ENCODE peak calls at places on chromosome 20, in five cellular contexts. One of them, this sample, is unnamed.

GRCh38 chr20:36548704-36549627 is 7.6 kb downstream of the MYL9 start:
- DNase-seq in PC-3: no peak
- DNase-seq in ascending aorta: no peak
- DNase-seq in fibroblast of lung: no peak
- DNase-seq in mesendoderm: no peak
- DNase-seq in this sample: no peak

GRCh38 chr20:51365670-51366069 is 176.8 kb downstream of the NFATC2 start:
- DNase-seq in fibroblast of lung: peak; percentile 86
- DNase-seq in ascending aorta: no peak
- DNase-seq in mesendoderm: peak; percentile 24
- DNase-seq in PC-3: peak; percentile 84
- DNase-seq in this sample: no peak

GRCh38 chr20:21159658-21160380 is 33.9 kb downstream of the KIZ start:
- DNase-seq in fibroblast of lung: peak; percentile 53
- DNase-seq in PC-3: peak; percentile 25
- DNase-seq in ascending aorta: no peak
- DNase-seq in mesendoderm: no peak
- DNase-seq in this sample: no peak

GRCh38 chr20:7882076-7882475 is 58.2 kb downstream of the HAO1 start:
- DNase-seq in fibroblast of lung: no peak
- DNase-seq in PC-3: no peak
- DNase-seq in ascending aorta: no peak
- DNase-seq in mesendoderm: no peak
- DNase-seq in this sample: no peak

GRCh38 chr20:22684072-22684762 is 99.8 kb upstream of the FOXA2 start:
- DNase-seq in ascending aorta: no peak
- DNase-seq in mesendoderm: peak; percentile 86
- DNase-seq in PC-3: peak; percentile 90
- DNase-seq in fibroblast of lung: peak; percentile 74
- DNase-seq in this sample: peak; percentile 56

GRCh38 chr20:6074145-6074561 is 20.3 kb upstream of the LRRN4 start:
- DNase-seq in ascending aorta: no peak
- DNase-seq in PC-3: peak; percentile 26
- DNase-seq in fibroblast of lung: no peak
- DNase-seq in mesendoderm: peak; percentile 81
- DNase-seq in this sample: no peak

GRCh38 chr20:56032251-56032650 is 26.9 kb upstream of the CBLN4 start:
- DNase-seq in ascending aorta: no peak
- DNase-seq in fibroblast of lung: peak; percentile 12
- DNase-seq in mesendoderm: peak; percentile 23
- DNase-seq in PC-3: no peak
- DNase-seq in this sample: no peak

GRCh38 chr20:34437330-34437986 is 74.4 kb downstream of the ITCH start:
- DNase-seq in fibroblast of lung: peak; percentile 4
- DNase-seq in PC-3: no peak
- DNase-seq in mesendoderm: no peak
- DNase-seq in ascending aorta: no peak
- DNase-seq in this sample: no peak

GRCh38 chr20:1272368-1273155 is 6.5 kb downstream of the SNPH start:
- DNase-seq in ascending aorta: no peak
- DNase-seq in fibroblast of lung: no peak
- DNase-seq in mesendoderm: no peak
- DNase-seq in PC-3: no peak
- DNase-seq in this sample: no peak

GRCh38 chr20:31569163-31570020 is 35.7 kb upstream of the ID1 start:
- DNase-seq in ascending aorta: no peak
- DNase-seq in PC-3: peak; percentile 59
- DNase-seq in fibroblast of lung: peak; percentile 49
- DNase-seq in mesendoderm: peak; percentile 71
- DNase-seq in this sample: no peak

GRCh38 chr20:2826655-2827054 is 10.5 kb downstream of the TMEM239 start:
- DNase-seq in ascending aorta: no peak
- DNase-seq in mesendoderm: no peak
- DNase-seq in PC-3: no peak
- DNase-seq in fibroblast of lung: no peak
- DNase-seq in this sample: no peak

GRCh38 chr20:675453-676314 is at the start of gene SCRT2:
- DNase-seq in fibroblast of lung: peak; percentile 63
- DNase-seq in mesendoderm: peak; percentile 84
- DNase-seq in ascending aorta: no peak
- DNase-seq in PC-3: peak; percentile 83
- DNase-seq in this sample: no peak

GRCh38 chr20:16914277-16914676 is 166.1 kb downstream of the OTOR start:
- DNase-seq in PC-3: no peak
- DNase-seq in fibroblast of lung: no peak
- DNase-seq in ascending aorta: no peak
- DNase-seq in mesendoderm: no peak
- DNase-seq in this sample: no peak

GRCh38 chr20:43124261-43124660 is 65.4 kb downstream of the PTPRT start:
- DNase-seq in PC-3: no peak
- DNase-seq in ascending aorta: no peak
- DNase-seq in fibroblast of lung: no peak
- DNase-seq in mesendoderm: no peak
- DNase-seq in this sample: no peak

GRCh38 chr20:61734733-61735502 is 330.8 kb downstream of the TAF4 start:
- DNase-seq in ascending aorta: no peak
- DNase-seq in PC-3: no peak
- DNase-seq in fibroblast of lung: no peak
- DNase-seq in mesendoderm: no peak
- DNase-seq in this sample: no peak

GRCh38 chr20:33684533-33685327 is 1.5 kb downstream of the E2F1 start:
- DNase-seq in mesendoderm: peak; percentile 53
- DNase-seq in ascending aorta: no peak
- DNase-seq in fibroblast of lung: no peak
- DNase-seq in PC-3: no peak
- DNase-seq in this sample: no peak

GRCh38 chr20:34042286-34042685 is 48.6 kb downstream of the RALY start:
- DNase-seq in mesendoderm: no peak
- DNase-seq in PC-3: no peak
- DNase-seq in ascending aorta: no peak
- DNase-seq in fibroblast of lung: no peak
- DNase-seq in this sample: no peak

GRCh38 chr20:51775241-51775640 is 7.1 kb upstream of the ATP9A start:
- DNase-seq in ascending aorta: no peak
- DNase-seq in mesendoderm: no peak
- DNase-seq in PC-3: no peak
- DNase-seq in fibroblast of lung: no peak
- DNase-seq in this sample: no peak

GRCh38 chr20:8633366-8633765 is 435.5 kb upstream of the PLCB4 start:
- DNase-seq in ascending aorta: no peak
- DNase-seq in mesendoderm: no peak
- DNase-seq in fibroblast of lung: no peak
- DNase-seq in PC-3: peak; percentile 16
- DNase-seq in this sample: no peak

GRCh38 chr20:23161968-23162696 is 76.0 kb upstream of the CD93 start:
- DNase-seq in ascending aorta: peak; percentile 73
- DNase-seq in PC-3: peak; percentile 19
- DNase-seq in mesendoderm: no peak
- DNase-seq in fibroblast of lung: peak; percentile 95
- DNase-seq in this sample: no peak

GRCh38 chr20:57409316-57409671 is 18.1 kb downstream of the RBM38 start:
- DNase-seq in fibroblast of lung: no peak
- DNase-seq in ascending aorta: no peak
- DNase-seq in mesendoderm: no peak
- DNase-seq in PC-3: no peak
- DNase-seq in this sample: no peak

GRCh38 chr20:19292254-19292653 is 79.8 kb downstream of the SLC24A3 start:
- DNase-seq in mesendoderm: no peak
- DNase-seq in fibroblast of lung: no peak
- DNase-seq in ascending aorta: no peak
- DNase-seq in PC-3: no peak
- DNase-seq in this sample: no peak

DNA sequence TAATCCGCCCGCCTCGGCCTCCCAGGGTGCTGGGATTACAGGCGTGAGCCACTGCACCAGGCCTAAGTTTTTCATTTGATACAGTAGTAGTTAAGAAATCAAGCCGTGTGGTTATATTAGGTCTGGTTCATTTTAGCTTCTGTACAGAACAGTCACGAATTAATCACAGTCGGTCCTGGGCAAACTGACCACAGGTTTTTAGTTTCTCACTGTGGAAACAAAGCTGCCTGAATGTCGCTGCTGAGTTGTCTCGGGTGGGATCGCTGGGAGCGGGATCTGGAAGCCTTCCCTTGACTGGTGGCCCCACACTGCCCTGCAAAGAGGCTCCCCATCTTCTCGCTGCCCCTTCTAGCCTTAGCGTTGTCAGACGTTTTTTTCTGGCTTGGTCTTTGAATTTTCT is 18.6 kb downstream of the UCKL1 start:
- DNase-seq in fibroblast of lung: no peak
- DNase-seq in mesendoderm: no peak
- DNase-seq in PC-3: no peak
- DNase-seq in ascending aorta: no peak
- DNase-seq in this sample: no peak
- H3K36me3 ChIP-seq in fibroblast of lung: peaks cover 28% of the 10 kb centered on the region
- H3K36me3 ChIP-seq in mesendoderm: no peaks in the 10 kb centered on the region
- H3K36me3 ChIP-seq in PC-3: peaks cover 21% of the 10 kb centered on the region
- H3K36me3 ChIP-seq in ascending aorta: peaks cover 65% of the 10 kb centered on the region
- H3K36me3 ChIP-seq in this sample: no peaks in the 10 kb centered on the region

GRCh38 chr20:25447671-25448070 is 40.2 kb downstream of the GINS1 start:
- DNase-seq in ascending aorta: no peak
- DNase-seq in fibroblast of lung: no peak
- DNase-seq in PC-3: no peak
- DNase-seq in mesendoderm: no peak
- DNase-seq in this sample: no peak
- H3K36me3 ChIP-seq in ascending aorta: peaks cover 9% of the 10 kb centered on the region
- H3K36me3 ChIP-seq in fibroblast of lung: no peaks in the 10 kb centered on the region
- H3K36me3 ChIP-seq in PC-3: peaks cover 39% of the 10 kb centered on the region
- H3K36me3 ChIP-seq in mesendoderm: peaks cover 6% of the 10 kb centered on the region
- H3K36me3 ChIP-seq in this sample: peaks cover 4% of the 10 kb centered on the region

GRCh38 chr20:59606566-59606965 is 2.2 kb downstream of the PHACTR3 start:
- DNase-seq in fibroblast of lung: no peak
- DNase-seq in mesendoderm: no peak
- DNase-seq in PC-3: no peak
- DNase-seq in ascending aorta: no peak
- DNase-seq in this sample: no peak

GRCh38 chr20:59603176-59603575 is 1.2 kb upstream of the PHACTR3 start:
- DNase-seq in mesendoderm: no peak
- DNase-seq in fibroblast of lung: no peak
- DNase-seq in PC-3: no peak
- DNase-seq in ascending aorta: no peak
- DNase-seq in this sample: no peak

GRCh38 chr20:59605691-59606364 is 1.5 kb downstream of the PHACTR3 start:
- DNase-seq in mesendoderm: no peak
- DNase-seq in fibroblast of lung: no peak
- DNase-seq in ascending aorta: no peak
- DNase-seq in PC-3: no peak
- DNase-seq in this sample: no peak

GRCh38 chr20:59603727-59604608 is at the start of gene PHACTR3:
- DNase-seq in mesendoderm: peak; percentile 21
- DNase-seq in PC-3: no peak
- DNase-seq in ascending aorta: no peak
- DNase-seq in fibroblast of lung: no peak
- DNase-seq in this sample: no peak

DNA sequence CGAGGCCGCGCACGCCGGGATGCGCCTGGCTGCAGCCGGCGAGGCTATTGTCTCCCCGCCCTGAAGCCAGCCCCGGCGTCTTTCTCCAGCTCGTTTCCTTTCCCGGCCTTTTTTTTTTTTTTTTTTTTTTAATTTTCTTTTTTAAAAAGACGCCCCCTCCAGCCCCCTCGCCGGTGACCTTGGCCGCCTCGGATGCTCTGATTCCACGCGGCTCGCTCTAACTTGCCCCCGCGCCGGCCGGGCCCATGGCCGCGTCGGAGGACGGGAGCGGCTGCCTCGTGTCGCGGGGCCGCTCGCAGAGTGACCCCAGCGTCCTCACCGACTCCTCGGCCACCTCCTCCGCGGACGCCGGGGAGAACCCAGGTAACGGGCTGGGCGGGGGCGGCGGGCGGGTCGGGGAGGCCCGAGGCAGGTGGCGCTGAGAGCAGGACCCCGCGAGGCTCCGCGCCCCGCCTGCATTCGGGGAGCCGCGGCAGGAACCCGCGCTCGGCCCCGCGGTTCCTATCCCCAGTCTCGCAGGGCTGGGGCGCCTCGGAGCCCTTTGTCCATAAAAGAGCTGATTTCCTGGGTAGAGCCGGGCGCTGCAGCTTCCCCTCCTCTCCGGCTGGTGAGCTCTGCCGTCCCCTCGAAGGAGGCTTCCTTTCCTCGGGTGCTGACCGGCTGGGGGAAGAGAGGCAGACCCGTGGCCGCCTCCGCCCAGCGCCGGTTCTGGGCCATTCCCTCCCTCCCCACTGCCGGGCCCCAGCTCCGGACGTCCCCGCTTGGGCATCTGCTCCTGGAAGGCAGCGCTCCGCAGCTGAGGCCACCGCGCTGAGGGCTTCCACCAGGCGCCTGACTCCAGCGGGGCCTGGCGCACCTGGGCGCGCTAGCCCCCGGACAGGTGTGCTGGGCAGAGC is 678 bp downstream of the PHACTR3 start:
- DNase-seq in ascending aorta: no peak
- DNase-seq in mesendoderm: peak; percentile 10
- DNase-seq in fibroblast of lung: no peak
- DNase-seq in PC-3: no peak
- DNase-seq in this sample: no peak
- H3K36me3 ChIP-seq in ascending aorta: no peaks in the 10 kb centered on the region
- H3K36me3 ChIP-seq in mesendoderm: no peaks in the 10 kb centered on the region
- H3K36me3 ChIP-seq in fibroblast of lung: no peaks in the 10 kb centered on the region
- H3K36me3 ChIP-seq in PC-3: no peaks in the 10 kb centered on the region
- H3K36me3 ChIP-seq in this sample: no peaks in the 10 kb centered on the region

DNA sequence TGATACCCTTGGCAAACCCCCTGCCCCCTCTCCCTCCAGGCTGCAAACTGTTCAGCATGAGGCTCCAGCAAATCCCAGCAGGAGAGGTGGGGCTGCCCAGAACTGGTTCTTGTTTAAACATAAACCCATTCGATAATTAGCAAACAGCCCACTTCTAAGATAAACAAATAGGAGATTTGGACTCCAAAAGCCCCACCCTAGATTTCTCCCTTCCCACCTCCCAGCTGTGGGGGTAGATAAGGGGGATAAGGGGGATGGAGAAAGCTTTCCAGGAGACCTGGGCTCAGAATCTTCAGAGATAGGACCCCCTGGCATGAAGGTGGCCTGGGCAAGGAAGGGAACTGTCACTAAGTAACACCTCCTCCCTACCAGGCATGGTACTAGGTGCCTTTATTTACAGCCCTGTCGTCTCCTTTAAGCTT is 4.8 kb downstream of the SDC4 start:
- DNase-seq in ascending aorta: no peak
- DNase-seq in mesendoderm: peak; percentile 78
- DNase-seq in PC-3: peak; percentile 71
- DNase-seq in fibroblast of lung: no peak
- DNase-seq in this sample: no peak
- H3K36me3 ChIP-seq in ascending aorta: no peaks in the 10 kb centered on the region
- H3K36me3 ChIP-seq in mesendoderm: no peaks in the 10 kb centered on the region
- H3K36me3 ChIP-seq in PC-3: peaks cover 28% of the 10 kb centered on the region
- H3K36me3 ChIP-seq in fibroblast of lung: peaks cover 15% of the 10 kb centered on the region
- H3K36me3 ChIP-seq in this sample: no peaks in the 10 kb centered on the region

DNA sequence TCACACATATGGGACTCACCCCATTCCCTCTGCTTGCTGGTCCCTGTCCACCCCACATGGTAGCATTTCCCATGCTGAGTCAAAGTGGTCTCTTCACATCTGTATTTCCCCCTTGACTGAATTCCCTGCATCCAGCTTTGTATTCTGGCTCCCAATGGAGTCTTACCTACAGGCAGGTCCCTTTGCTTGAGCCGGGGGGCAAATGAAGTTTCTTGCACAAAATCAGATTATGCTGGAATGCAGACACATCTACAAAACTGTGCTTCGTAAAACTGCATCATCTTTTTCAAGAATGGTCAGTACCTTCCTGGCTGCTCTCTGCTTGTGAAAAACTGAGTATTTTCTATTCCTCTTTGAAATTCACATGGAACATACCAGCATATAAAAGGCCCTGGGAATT is 32.1 kb upstream of the BCAS1 start:
- DNase-seq in ascending aorta: no peak
- DNase-seq in PC-3: no peak
- DNase-seq in fibroblast of lung: no peak
- DNase-seq in mesendoderm: no peak
- DNase-seq in this sample: no peak
- H3K36me3 ChIP-seq in ascending aorta: no peaks in the 10 kb centered on the region
- H3K36me3 ChIP-seq in PC-3: no peaks in the 10 kb centered on the region
- H3K36me3 ChIP-seq in fibroblast of lung: no peaks in the 10 kb centered on the region
- H3K36me3 ChIP-seq in mesendoderm: no peaks in the 10 kb centered on the region
- H3K36me3 ChIP-seq in this sample: no peaks in the 10 kb centered on the region